ENCODE peak calls at places on chromosomes 7 and 10, in five cellular contexts. U is uterus, P is heart left ventricle, T is prostate gland, W is ovary. J is an unnamed sample.

GRCh38 chr7:128381161-128381821 is 19.8 kb upstream of the PRRT4 start:
- DNase-seq in T (no peak), P (no peak), U (no peak), W (no peak), J (no peak)

GRCh38 chr10:51422311-51423120 is 276.9 kb downstream of the CSTF2T start:
- DNase-seq in U (peak; percentile 60), W (peak; percentile 39), T (peak; percentile 33), P (peak; percentile 56), J (peak; percentile 48)

GRCh38 chr10:101693701-101694055 is 1.3 kb downstream of the FBXW4 start:
- DNase-seq in T (peak; percentile 8), P (no peak), W (peak; percentile 22), U (no peak), J (no peak)

GRCh38 chr10:110165239-110165638 is 42.2 kb upstream of the MXI1 start:
- DNase-seq in U (no peak), P (no peak), T (no peak), W (no peak), J (no peak)

GRCh38 chr7:80918909-80919721 is at the start of gene SEMA3C:
- DNase-seq in P (peak; percentile 92), U (peak; percentile 92), W (peak; percentile 92), T (peak; percentile 91), J (peak; percentile 89)

GRCh38 chr10:91758303-91759146 is 39.7 kb upstream of the TNKS2 start:
- DNase-seq in U (no peak), T (no peak), P (no peak), W (no peak), J (no peak)

GRCh38 chr7:51224811-51225581 is 91.6 kb downstream of the COBL start:
- DNase-seq in T (peak; percentile 50), P (no peak), U (no peak), W (no peak), J (no peak)

GRCh38 chr7:3244241-3244814 is 56.7 kb upstream of the SDK1 start:
- DNase-seq in P (no peak), U (no peak), T (no peak), W (no peak), J (no peak)

GRCh38 chr10:75211007-75211735 is 575 bp downstream of the VDAC2 start:
- DNase-seq in P (no peak), T (no peak), U (no peak), W (no peak), J (no peak)

GRCh38 chr7:29416906-29417305 is 146.7 kb upstream of the PRR15 start:
- DNase-seq in W (no peak), P (no peak), T (no peak), U (no peak), J (no peak)

GRCh38 chr10:52746169-52746568 is 26.4 kb downstream of the MBL2 start:
- DNase-seq in P (no peak), U (no peak), T (no peak), W (no peak), J (no peak)

GRCh38 chr7:28052933-28053332 is 127.7 kb downstream of the JAZF1 start:
- DNase-seq in W (no peak), U (no peak), P (no peak), T (no peak), J (no peak)

GRCh38 chr7:136074840-136075239 is 97.7 kb upstream of the MTPN start:
- DNase-seq in U (no peak), T (no peak), P (no peak), W (no peak), J (no peak)

GRCh38 chr10:63155388-63156028 is 22.4 kb downstream of the NRBF2 start:
- DNase-seq in U (no peak), W (no peak), T (no peak), P (no peak), J (no peak)

GRCh38 chr7:102128303-102128702 is 158.4 kb upstream of the SH2B2 start:
- DNase-seq in P (no peak), U (no peak), T (no peak), W (no peak), J (no peak)

GRCh38 chr7:157576415-157576814 is 239.6 kb downstream of the DNAJB6 start:
- DNase-seq in W (no peak), T (no peak), P (peak; percentile 35), U (no peak), J (peak; percentile 57)

GRCh38 chr10:62080905-62081304 is 179.4 kb downstream of the ARID5B start:
- DNase-seq in U (no peak), T (no peak), P (no peak), W (no peak), J (no peak)

GRCh38 chr10:86958831-86959736 is 685 bp downstream of the SNCG start:
- DNase-seq in T (no peak), U (peak; percentile 83), P (peak; percentile 79), W (peak; percentile 83), J (no peak)

GRCh38 chr7:95922191-95922590 is 149.8 kb downstream of the DYNC1I1 start:
- DNase-seq in T (no peak), U (no peak), W (no peak), P (no peak), J (no peak)

GRCh38 chr10:124741281-124741921 is 2.8 kb downstream of the FAM53B start:
- DNase-seq in W (peak; percentile 88), T (peak; percentile 83), U (peak; percentile 89), P (peak; percentile 87), J (peak; percentile 89)

GRCh38 chr7:75798770-75799169 is 14.8 kb downstream of the CCL24 start:
- DNase-seq in T (no peak), P (no peak), U (no peak), W (no peak), J (no peak)

GRCh38 chr7:114708646-114709045 is 213.2 kb upstream of the MDFIC start:
- DNase-seq in P (no peak), T (no peak), W (no peak), U (no peak), J (no peak)

GRCh38 chr7:20777377-20778062 is 9.2 kb downstream of the SP8 start:
- DNase-seq in P (no peak), W (no peak), U (no peak), T (peak; percentile 43), J (no peak)

GRCh38 chr7:49308787-49309186 is 384.4 kb downstream of the CDC14C start:
- DNase-seq in U (no peak), T (no peak), W (no peak), P (no peak), J (no peak)

GRCh38 chr7:150378115-150378852 is 846 bp upstream of the ZNF775 start:
- DNase-seq in W (peak; percentile 69), P (peak; percentile 72), T (peak; percentile 59), U (peak; percentile 56), J (peak; percentile 80)

GRCh38 chr10:47025540-47026300 is 114.5 kb downstream of the PTPN20 start:
- DNase-seq in T (no peak), W (no peak), P (peak; percentile 18), U (peak; percentile 34), J (no peak)

DNA sequence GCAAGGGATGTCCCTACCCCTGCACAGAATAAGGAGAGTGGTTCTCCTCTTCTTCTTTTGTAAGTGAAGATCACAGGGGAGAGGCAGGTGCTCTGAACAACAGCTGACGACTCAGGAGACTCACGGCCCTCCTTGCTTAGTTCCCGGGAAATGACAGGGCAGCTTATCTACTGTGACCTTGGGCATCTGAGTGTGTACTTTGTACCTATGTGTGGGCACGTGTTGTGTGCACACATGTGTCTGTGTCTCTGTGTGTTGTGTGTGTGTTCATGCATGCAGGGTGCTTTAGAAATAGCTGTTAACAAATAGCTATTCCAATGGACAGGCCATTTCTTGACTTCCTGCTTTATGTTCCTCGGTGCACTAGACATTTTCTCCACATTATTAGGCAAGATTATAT is 80.5 kb upstream of the NPS start:
- DNase-seq in T (no peak), U (no peak), W (no peak), P (no peak), J (no peak)
- TF ChIP-seq POLR2A in T (no peak), U (no peak), W (no peak), P (no peak), J (no peak)

DNA sequence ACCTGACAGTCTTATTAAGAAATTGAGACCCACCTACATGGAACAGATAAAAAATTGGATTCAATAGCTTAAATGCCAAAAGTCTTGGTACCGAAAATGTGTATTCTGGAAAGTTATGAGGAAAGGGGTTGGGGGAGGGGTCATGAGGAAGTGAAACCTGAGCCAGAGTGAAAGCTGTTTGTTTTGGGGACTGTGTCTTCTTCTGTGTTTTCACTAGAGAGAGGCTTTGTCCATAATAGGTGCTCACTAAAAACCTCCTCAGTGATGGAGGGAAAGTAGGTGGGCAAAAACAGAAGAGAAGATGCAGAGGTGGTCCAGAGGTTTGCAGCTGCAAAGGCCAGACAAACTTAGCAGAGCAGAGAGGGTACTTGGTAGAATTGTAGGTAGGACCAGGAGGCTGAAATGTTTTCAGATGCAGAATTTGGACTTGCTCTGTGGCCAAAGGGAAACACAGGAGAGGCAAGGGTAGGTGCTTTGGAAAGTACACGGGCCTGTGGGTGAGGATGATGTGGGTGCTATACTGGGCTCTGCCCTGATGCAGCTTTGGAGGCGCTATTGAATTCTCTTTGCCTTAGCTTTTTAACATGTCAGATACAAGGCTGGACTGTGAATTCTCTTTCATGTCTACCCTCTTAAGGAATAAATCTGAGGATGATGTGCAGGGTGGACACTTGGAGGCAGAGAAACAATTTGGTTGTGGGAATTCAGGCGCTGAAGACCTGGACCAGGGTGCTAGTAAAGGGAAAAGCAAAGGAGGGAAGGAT is 254.6 kb downstream of the PTEN start:
- DNase-seq in P (no peak), T (no peak), W (no peak), U (no peak), J (no peak)
- TF ChIP-seq CTCF in P (peak; percentile 23), T (no peak), W (no peak), U (no peak), J (no peak)

GRCh38 chr10:98316156-98316555 is 48.2 kb upstream of the LOXL4 start:
- DNase-seq in W (no peak), T (no peak), U (no peak), P (no peak), J (no peak)

GRCh38 chr10:98312816-98313215 is 44.8 kb upstream of the LOXL4 start:
- DNase-seq in W (no peak), T (no peak), U (no peak), P (no peak), J (no peak)

GRCh38 chr10:98316661-98317060 is 48.7 kb upstream of the LOXL4 start:
- DNase-seq in U (no peak), W (no peak), P (no peak), T (no peak), J (no peak)

GRCh38 chr10:98313598-98313997 is 45.6 kb upstream of the LOXL4 start:
- DNase-seq in P (no peak), T (no peak), U (no peak), W (no peak), J (no peak)

DNA sequence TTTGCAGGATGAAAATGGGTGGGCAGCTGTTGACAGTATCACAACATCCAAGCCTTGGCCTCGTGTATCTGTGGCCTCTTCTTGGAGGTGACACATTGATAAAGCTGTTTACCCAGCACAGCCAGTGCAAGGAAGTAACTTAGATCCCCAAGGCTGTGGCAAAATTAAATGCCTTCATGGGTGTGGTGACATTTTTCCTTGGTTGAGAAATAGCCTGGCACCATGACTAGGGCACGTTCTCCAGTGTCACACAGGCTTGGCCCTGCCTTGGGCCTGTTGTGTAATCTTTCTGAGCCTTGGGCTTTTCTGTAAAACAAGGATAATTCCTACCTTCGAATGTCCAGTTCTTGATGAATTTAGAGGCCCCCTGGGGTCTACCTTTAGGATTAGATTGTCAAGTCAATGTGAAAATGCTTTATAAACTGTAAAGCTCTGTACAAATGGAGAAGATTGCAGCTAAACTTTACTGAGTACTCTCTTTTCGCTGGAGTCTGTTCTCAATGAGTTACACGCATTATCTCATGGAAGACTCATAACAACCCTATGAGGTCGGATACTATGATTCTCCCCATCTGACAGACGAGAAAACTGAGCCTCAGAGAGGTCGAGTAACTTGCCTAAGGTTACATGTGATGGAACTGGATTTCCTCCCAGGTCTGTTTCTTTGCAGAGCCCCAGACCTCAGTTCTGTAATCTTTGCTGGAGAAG is 46.7 kb upstream of the LOXL4 start:
- DNase-seq in P (no peak), W (no peak), U (no peak), T (peak; percentile 65), J (no peak)
- H3K4me1 ChIP-seq in P (peaks cover 15% of the 10 kb centered on the region), W (no peaks in the 10 kb centered on the region), U (no peaks in the 10 kb centered on the region), T (no peaks in the 10 kb centered on the region), J (no peaks in the 10 kb centered on the region)

GRCh38 chr7:43584200-43584586 is 1.3 kb downstream of the STK17A start:
- DNase-seq in W (no peak), P (peak; percentile 24), U (no peak), T (peak; percentile 26), J (no peak)
- TF ChIP-seq POLR2A in W (no peak), P (no peak), U (no peak), T (no peak), J (no peak)